ENCODE peak calls at places on chromosomes 5 and 9, in ten cellular contexts. E is RPMI7951, I is GM04503, J is EL, P is substantia nigra, Y is cardiac fibroblast, N is IMR-90, K is H7, S is left ventricle myocardium inferior, G is choroid plexus epithelial cell. A is an unnamed sample.

GRCh38 chr9:17761984-17762676 is 183.3 kb downstream of the SH3GL2 start:
- DNase-seq in E (no peak), I (no peak), J (no peak), P (no peak), Y (no peak), N (no peak), K (no peak), S (no peak), G (no peak), A (no peak)

GRCh38 chr5:150111121-150111520 is 24.8 kb upstream of the CSF1R start:
- DNase-seq in E (peak), I (no peak), J (no peak), P (no peak), Y (no peak), N (no peak), K (peak), S (no peak), G (no peak), A (peak)

GRCh38 chr9:104896131-104896530 is 31.8 kb downstream of the ABCA1 start:
- DNase-seq in E (peak), I (no peak), J (no peak), P (no peak), Y (no peak), N (peak), K (no peak), S (no peak), G (peak), A (no peak)

GRCh38 chr9:114077162-114077837 is 800 bp downstream of the AMBP start:
- DNase-seq in E (no peak), I (no peak), J (no peak), P (no peak), Y (no peak), N (no peak), K (no peak), S (no peak), G (no peak), A (no peak)

GRCh38 chr5:151745071-151745705 is 13.2 kb downstream of the ATOX1 start:
- DNase-seq in E (peak), I (peak), J (peak), P (peak), Y (peak), N (peak), K (no peak), S (peak), G (peak), A (peak)

GRCh38 chr5:132489871-132490483 is 596 bp downstream of the IRF1 start:
- DNase-seq in E (no peak), I (no peak), J (peak), P (no peak), Y (peak), N (peak), K (peak), S (peak), G (peak), A (peak)

GRCh38 chr5:77785229-77785628 is 9.1 kb upstream of the TBCA start:
- DNase-seq in E (no peak), I (no peak), J (no peak), P (no peak), Y (no peak), N (no peak), K (no peak), S (no peak), G (no peak), A (no peak)

GRCh38 chr9:95736370-95736769 is 139.1 kb upstream of the ERCC6L2 start:
- DNase-seq in E (no peak), I (no peak), J (no peak), P (no peak), Y (no peak), N (no peak), K (peak), S (no peak), G (peak), A (no peak)

GRCh38 chr5:138495351-138495750 is 30.1 kb downstream of the EGR1 start:
- DNase-seq in E (no peak), I (no peak), J (no peak), P (no peak), Y (peak), N (peak), K (no peak), S (no peak), G (no peak), A (peak)

GRCh38 chr5:54533541-54534179 is 16.1 kb downstream of the SNX18 start:
- DNase-seq in E (no peak), I (no peak), J (no peak), P (no peak), Y (peak), N (no peak), K (no peak), S (no peak), G (no peak), A (no peak)

GRCh38 chr9:13388157-13388556 is 108.7 kb upstream of the MPDZ start:
- DNase-seq in E (no peak), I (peak), J (no peak), P (no peak), Y (peak), N (no peak), K (no peak), S (no peak), G (peak), A (peak)

GRCh38 chr9:126126012-126126411 is 200.6 kb upstream of the MVB12B start:
- DNase-seq in E (no peak), I (no peak), J (no peak), P (no peak), Y (no peak), N (no peak), K (peak), S (no peak), G (no peak), A (no peak)

GRCh38 chr5:96661101-96661840 is 905 bp upstream of the CAST start:
- DNase-seq in E (peak), I (no peak), J (peak), P (no peak), Y (peak), N (peak), K (peak), S (no peak), G (peak), A (peak)

GRCh38 chr9:75200892-75201470 is 112.7 kb downstream of the OSTF1 start:
- DNase-seq in E (peak), I (no peak), J (peak), P (no peak), Y (peak), N (peak), K (peak), S (no peak), G (peak), A (peak)

GRCh38 chr9:108477538-108478006 is 378.2 kb downstream of the ACTL7B start:
- DNase-seq in E (peak), I (no peak), J (peak), P (no peak), Y (peak), N (peak), K (no peak), S (no peak), G (peak), A (peak)

GRCh38 chr9:16901589-16901988 is 31.1 kb upstream of the BNC2 start:
- DNase-seq in E (peak), I (no peak), J (peak), P (no peak), Y (peak), N (peak), K (no peak), S (no peak), G (peak), A (peak)

GRCh38 chr9:96418920-96419690 is 935 bp upstream of the ZNF367 start:
- DNase-seq in E (peak), I (peak), J (peak), P (peak), Y (peak), N (peak), K (peak), S (peak), G (peak), A (peak)

GRCh38 chr5:52743970-52744369 is 43.7 kb upstream of the ITGA1 start:
- DNase-seq in E (peak), I (no peak), J (peak), P (no peak), Y (peak), N (peak), K (no peak), S (no peak), G (peak), A (peak)

GRCh38 chr9:27540537-27540936 is 10.9 kb upstream of the MOB3B start:
- DNase-seq in E (no peak), I (no peak), J (peak), P (no peak), Y (peak), N (peak), K (no peak), S (no peak), G (peak), A (peak)

GRCh38 chr9:133203506-133204075 is 5.5 kb downstream of the OBP2B start:
- DNase-seq in E (no peak), I (no peak), J (no peak), P (no peak), Y (no peak), N (no peak), K (no peak), S (no peak), G (no peak), A (no peak)

GRCh38 chr5:16812911-16813310 is 123.2 kb downstream of the MYO10 start:
- DNase-seq in E (no peak), I (no peak), J (peak), P (no peak), Y (peak), N (peak), K (peak), S (no peak), G (peak), A (peak)

GRCh38 chr9:116842658-116843057 is 155.6 kb downstream of the TRIM32 start:
- DNase-seq in E (no peak), I (no peak), J (no peak), P (no peak), Y (no peak), N (no peak), K (peak), S (no peak), G (no peak), A (no peak)

GRCh38 chr9:33272061-33272460 is 7.2 kb downstream of the CHMP5 start:
- DNase-seq in E (no peak), I (no peak), J (peak), P (no peak), Y (no peak), N (no peak), K (no peak), S (no peak), G (no peak), A (no peak)

GRCh38 chr5:153523196-153523595 is 32.7 kb downstream of the GRIA1 start:
- DNase-seq in E (peak), I (no peak), J (peak), P (no peak), Y (peak), N (peak), K (no peak), S (no peak), G (peak), A (peak)

GRCh38 chr5:171528865-171529264 is 109.4 kb downstream of the FGF18 start:
- DNase-seq in E (no peak), I (no peak), J (no peak), P (no peak), Y (no peak), N (no peak), K (no peak), S (no peak), G (no peak), A (no peak)

GRCh38 chr5:82635561-82636288 is 357.6 kb upstream of the RPS23 start:
- DNase-seq in E (peak), I (no peak), J (no peak), P (no peak), Y (peak), N (peak), K (no peak), S (no peak), G (peak), A (peak)

GRCh38 chr5:111439473-111440075 is 72.8 kb downstream of the STARD4 start:
- DNase-seq in E (peak), I (no peak), J (peak), P (no peak), Y (peak), N (peak), K (no peak), S (no peak), G (peak), A (no peak)

GRCh38 chr5:81747030-81747429 is 3.9 kb downstream of the SSBP2 start:
- DNase-seq in E (no peak), I (no peak), J (no peak), P (no peak), Y (no peak), N (no peak), K (no peak), S (no peak), G (no peak), A (no peak)

GRCh38 chr5:134466241-134467069 is 54.8 kb upstream of the CDKN2AIPNL start:
- DNase-seq in E (peak), I (peak), J (peak), P (peak), Y (peak), N (peak), K (peak), S (peak), G (peak), A (peak)

GRCh38 chr5:176687881-176688280 is 40.6 kb downstream of the TSPAN17 start:
- DNase-seq in E (no peak), I (no peak), J (no peak), P (no peak), Y (no peak), N (no peak), K (peak), S (no peak), G (no peak), A (no peak)

GRCh38 chr5:108461628-108462367 is 79.9 kb upstream of the FBXL17 start:
- DNase-seq in E (no peak), I (peak), J (peak), P (no peak), Y (peak), N (peak), K (no peak), S (no peak), G (peak), A (peak)

GRCh38 chr9:109411818-109412352 is 86.2 kb downstream of the PTPN3 start:
- DNase-seq in E (peak), I (no peak), J (peak), P (no peak), Y (peak), N (peak), K (peak), S (no peak), G (peak), A (peak)

GRCh38 chr9:78985084-78985738 is 586.6 kb upstream of the TLE4 start:
- DNase-seq in E (peak), I (no peak), J (peak), P (no peak), Y (peak), N (peak), K (no peak), S (no peak), G (no peak), A (no peak)

A was measured in fibroblast of mammary gland.